ENCODE peak calls at places on chromosomes 4 and X, in six cellular contexts. One of them, this sample, is unnamed. For H3K9me3, the result is how much of the 10 kb centered on the place peaks cover.

GRCh38 chr4:53557601-53558000 is 33.7 kb downstream of the LNX1 start:
- DNase-seq in sigmoid colon: no peak
- DNase-seq in body of pancreas: no peak
- DNase-seq in ovary: no peak
- DNase-seq in CD8-positive, alpha-beta T cell: no peak
- DNase-seq in tibial artery: no peak
- DNase-seq in this sample: no peak

GRCh38 chr4:125316781-125317525 is 2.2 kb downstream of the FAT4 start:
- DNase-seq in sigmoid colon: peak
- DNase-seq in body of pancreas: peak
- DNase-seq in ovary: peak
- DNase-seq in CD8-positive, alpha-beta T cell: no peak
- DNase-seq in tibial artery: peak
- DNase-seq in this sample: no peak

GRCh38 chrX:109732780-109733657 is at the start of gene ACSL4:
- DNase-seq in sigmoid colon: peak
- DNase-seq in body of pancreas: peak
- DNase-seq in ovary: peak
- DNase-seq in CD8-positive, alpha-beta T cell: peak
- DNase-seq in tibial artery: peak
- DNase-seq in this sample: peak

GRCh38 chr4:33715996-33716395 is 2528.3 kb downstream of the ARAP2 start:
- DNase-seq in sigmoid colon: no peak
- DNase-seq in body of pancreas: no peak
- DNase-seq in ovary: no peak
- DNase-seq in CD8-positive, alpha-beta T cell: no peak
- DNase-seq in tibial artery: no peak
- DNase-seq in this sample: no peak

GRCh38 chrX:119895843-119896326 is at the start of gene AKAP14:
- DNase-seq in sigmoid colon: no peak
- DNase-seq in body of pancreas: no peak
- DNase-seq in ovary: no peak
- DNase-seq in CD8-positive, alpha-beta T cell: no peak
- DNase-seq in tibial artery: no peak
- DNase-seq in this sample: no peak

GRCh38 chr4:76897522-76898384 is at the start of gene SOWAHB:
- DNase-seq in sigmoid colon: no peak
- DNase-seq in body of pancreas: peak
- DNase-seq in ovary: no peak
- DNase-seq in CD8-positive, alpha-beta T cell: peak
- DNase-seq in tibial artery: no peak
- DNase-seq in this sample: no peak

GRCh38 chr4:6873792-6874461 is 35.7 kb upstream of the TBC1D14 start:
- DNase-seq in sigmoid colon: peak
- DNase-seq in body of pancreas: peak
- DNase-seq in ovary: peak
- DNase-seq in CD8-positive, alpha-beta T cell: peak
- DNase-seq in tibial artery: peak
- DNase-seq in this sample: no peak

GRCh38 chr4:139530833-139531427 is 25.1 kb downstream of the SETD7 start:
- DNase-seq in sigmoid colon: no peak
- DNase-seq in body of pancreas: peak
- DNase-seq in ovary: peak
- DNase-seq in CD8-positive, alpha-beta T cell: peak
- DNase-seq in tibial artery: no peak
- DNase-seq in this sample: no peak

GRCh38 chr4:38364383-38364963 is 299.5 kb upstream of the KLF3 start:
- DNase-seq in sigmoid colon: no peak
- DNase-seq in body of pancreas: no peak
- DNase-seq in ovary: no peak
- DNase-seq in CD8-positive, alpha-beta T cell: no peak
- DNase-seq in tibial artery: no peak
- DNase-seq in this sample: no peak

GRCh38 chrX:72003811-72004750 is 93.4 kb downstream of the NHSL2 start:
- DNase-seq in sigmoid colon: peak
- DNase-seq in body of pancreas: peak
- DNase-seq in ovary: peak
- DNase-seq in CD8-positive, alpha-beta T cell: no peak
- DNase-seq in tibial artery: peak
- DNase-seq in this sample: no peak

GRCh38 chr4:134807231-134807745 is 605.7 kb upstream of the PABPC4L start:
- DNase-seq in sigmoid colon: no peak
- DNase-seq in body of pancreas: no peak
- DNase-seq in ovary: no peak
- DNase-seq in CD8-positive, alpha-beta T cell: no peak
- DNase-seq in tibial artery: no peak
- DNase-seq in this sample: no peak

GRCh38 chr4:183342541-183343533 is 20.6 kb upstream of the CLDN24 start:
- DNase-seq in sigmoid colon: no peak
- DNase-seq in body of pancreas: peak
- DNase-seq in ovary: no peak
- DNase-seq in CD8-positive, alpha-beta T cell: no peak
- DNase-seq in tibial artery: no peak
- DNase-seq in this sample: no peak

GRCh38 chrX:53969540-53969939 is 74.7 kb downstream of the PHF8 start:
- DNase-seq in sigmoid colon: no peak
- DNase-seq in body of pancreas: no peak
- DNase-seq in ovary: no peak
- DNase-seq in CD8-positive, alpha-beta T cell: no peak
- DNase-seq in tibial artery: no peak
- DNase-seq in this sample: no peak
- H3K9me3 ChIP-seq in sigmoid colon: under half
- H3K9me3 ChIP-seq in body of pancreas: under half
- H3K9me3 ChIP-seq in ovary: under half
- H3K9me3 ChIP-seq in CD8-positive, alpha-beta T cell: under half
- H3K9me3 ChIP-seq in tibial artery: under half
- H3K9me3 ChIP-seq in this sample: under half

DNA sequence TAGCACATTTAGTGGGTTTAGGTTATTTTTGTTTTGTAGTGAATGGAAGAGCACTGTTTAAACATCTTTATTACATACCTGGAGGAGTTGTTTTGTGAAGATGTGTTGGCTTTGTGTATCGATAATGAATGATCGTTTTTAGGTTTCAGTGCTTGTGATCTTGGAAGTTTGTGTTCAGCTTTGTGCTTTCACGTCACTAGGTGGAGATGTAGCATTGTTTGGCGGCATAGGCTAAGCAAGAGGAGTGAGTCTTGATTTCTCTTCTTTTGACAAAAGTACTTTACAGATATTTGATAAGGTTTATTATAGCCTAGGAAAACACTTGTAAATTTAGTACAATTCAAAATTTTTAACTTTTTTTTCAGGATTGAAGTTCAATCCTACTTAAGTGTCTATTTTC is 50.4 kb downstream of the PDK3 start:
- DNase-seq in sigmoid colon: no peak
- DNase-seq in body of pancreas: no peak
- DNase-seq in ovary: no peak
- DNase-seq in CD8-positive, alpha-beta T cell: no peak
- DNase-seq in tibial artery: no peak
- DNase-seq in this sample: no peak
- TF ChIP-seq CTCF in sigmoid colon: no peak
- TF ChIP-seq CTCF in body of pancreas: no peak
- TF ChIP-seq CTCF in ovary: no peak
- TF ChIP-seq CTCF in CD8-positive, alpha-beta T cell: no peak
- TF ChIP-seq CTCF in tibial artery: peak
- TF ChIP-seq CTCF in this sample: no peak

GRCh38 chr4:80371046-80371445 is 35.5 kb downstream of the CFAP299 start:
- DNase-seq in sigmoid colon: no peak
- DNase-seq in body of pancreas: no peak
- DNase-seq in ovary: no peak
- DNase-seq in CD8-positive, alpha-beta T cell: no peak
- DNase-seq in tibial artery: no peak
- DNase-seq in this sample: no peak
- H3K9me3 ChIP-seq in sigmoid colon: under half
- H3K9me3 ChIP-seq in body of pancreas: under half
- H3K9me3 ChIP-seq in ovary: under half
- H3K9me3 ChIP-seq in CD8-positive, alpha-beta T cell: under half
- H3K9me3 ChIP-seq in tibial artery: under half
- H3K9me3 ChIP-seq in this sample: under half

DNA sequence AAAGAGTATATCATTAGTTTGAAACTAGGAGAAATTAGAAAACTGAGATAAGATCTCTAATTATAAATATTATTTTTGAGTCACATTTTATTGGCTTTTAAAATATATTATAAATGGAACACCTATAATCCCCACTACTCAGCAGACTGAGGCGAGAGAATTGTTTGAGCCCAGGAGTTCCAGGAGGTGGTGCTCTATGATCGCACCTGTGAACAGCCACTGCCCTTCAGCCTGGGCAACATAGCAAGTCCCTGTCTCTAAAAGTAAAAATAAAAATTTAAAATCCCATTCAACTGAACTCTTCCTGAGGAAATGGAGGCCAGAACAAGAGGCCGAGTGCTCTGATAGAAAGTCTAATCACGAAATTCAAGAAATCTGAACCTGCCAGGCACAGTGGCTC is 6.3 kb upstream of the C4orf36 start:
- DNase-seq in sigmoid colon: no peak
- DNase-seq in body of pancreas: no peak
- DNase-seq in ovary: no peak
- DNase-seq in CD8-positive, alpha-beta T cell: no peak
- DNase-seq in tibial artery: no peak
- DNase-seq in this sample: no peak
- TF ChIP-seq CTCF in sigmoid colon: no peak
- TF ChIP-seq CTCF in body of pancreas: no peak
- TF ChIP-seq CTCF in ovary: no peak
- TF ChIP-seq CTCF in CD8-positive, alpha-beta T cell: no peak
- TF ChIP-seq CTCF in tibial artery: no peak
- TF ChIP-seq CTCF in this sample: peak

DNA sequence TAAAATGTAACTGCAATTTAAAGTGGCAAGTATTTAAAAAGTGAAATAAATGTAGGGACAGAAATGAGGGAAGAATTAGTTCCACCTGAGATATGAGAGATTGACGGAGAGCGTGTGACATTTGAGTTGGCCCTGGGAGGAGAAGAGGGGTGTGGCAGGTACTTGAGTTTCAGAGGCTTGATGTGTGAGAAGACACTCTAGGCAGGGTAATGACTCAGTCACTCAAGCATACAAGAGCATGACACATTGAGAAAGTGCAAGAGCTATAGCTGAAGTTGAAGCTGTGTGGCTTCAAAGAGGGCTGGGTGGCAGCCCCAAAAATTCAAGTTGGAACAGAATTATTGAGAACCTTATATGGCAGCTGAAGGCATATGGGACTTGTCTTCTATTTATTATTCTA is 420.5 kb downstream of the SLITRK2 start:
- DNase-seq in sigmoid colon: no peak
- DNase-seq in body of pancreas: no peak
- DNase-seq in ovary: no peak
- DNase-seq in CD8-positive, alpha-beta T cell: no peak
- DNase-seq in tibial artery: no peak
- DNase-seq in this sample: no peak
- H3K9me3 ChIP-seq in sigmoid colon: under half
- H3K9me3 ChIP-seq in body of pancreas: under half
- H3K9me3 ChIP-seq in ovary: under half
- H3K9me3 ChIP-seq in CD8-positive, alpha-beta T cell: under half
- H3K9me3 ChIP-seq in tibial artery: under half
- H3K9me3 ChIP-seq in this sample: under half

GRCh38 chr4:164009435-164009834 is 514.9 kb downstream of the TMA16 start:
- DNase-seq in sigmoid colon: no peak
- DNase-seq in body of pancreas: no peak
- DNase-seq in ovary: no peak
- DNase-seq in CD8-positive, alpha-beta T cell: no peak
- DNase-seq in tibial artery: no peak
- DNase-seq in this sample: no peak
- TF ChIP-seq CTCF in sigmoid colon: no peak
- TF ChIP-seq CTCF in body of pancreas: no peak
- TF ChIP-seq CTCF in ovary: no peak
- TF ChIP-seq CTCF in CD8-positive, alpha-beta T cell: no peak
- TF ChIP-seq CTCF in tibial artery: no peak
- TF ChIP-seq CTCF in this sample: no peak

GRCh38 chr4:81783565-81783964 is 311.9 kb upstream of the RASGEF1B start:
- DNase-seq in sigmoid colon: no peak
- DNase-seq in body of pancreas: no peak
- DNase-seq in ovary: no peak
- DNase-seq in CD8-positive, alpha-beta T cell: no peak
- DNase-seq in tibial artery: no peak
- DNase-seq in this sample: no peak
- H3K9me3 ChIP-seq in sigmoid colon: under half
- H3K9me3 ChIP-seq in body of pancreas: under half
- H3K9me3 ChIP-seq in ovary: under half
- H3K9me3 ChIP-seq in CD8-positive, alpha-beta T cell: under half
- H3K9me3 ChIP-seq in tibial artery: under half
- H3K9me3 ChIP-seq in this sample: under half

GRCh38 chr4:41815478-41815877 is 67.0 kb upstream of the PHOX2B start:
- DNase-seq in sigmoid colon: no peak
- DNase-seq in body of pancreas: no peak
- DNase-seq in ovary: no peak
- DNase-seq in CD8-positive, alpha-beta T cell: no peak
- DNase-seq in tibial artery: no peak
- DNase-seq in this sample: no peak

GRCh38 chr4:41819621-41820020 is 71.1 kb upstream of the PHOX2B start:
- DNase-seq in sigmoid colon: no peak
- DNase-seq in body of pancreas: no peak
- DNase-seq in ovary: no peak
- DNase-seq in CD8-positive, alpha-beta T cell: no peak
- DNase-seq in tibial artery: no peak
- DNase-seq in this sample: no peak

GRCh38 chr4:41820473-41820872 is 71.9 kb upstream of the PHOX2B start:
- DNase-seq in sigmoid colon: no peak
- DNase-seq in body of pancreas: no peak
- DNase-seq in ovary: no peak
- DNase-seq in CD8-positive, alpha-beta T cell: no peak
- DNase-seq in tibial artery: no peak
- DNase-seq in this sample: no peak

DNA sequence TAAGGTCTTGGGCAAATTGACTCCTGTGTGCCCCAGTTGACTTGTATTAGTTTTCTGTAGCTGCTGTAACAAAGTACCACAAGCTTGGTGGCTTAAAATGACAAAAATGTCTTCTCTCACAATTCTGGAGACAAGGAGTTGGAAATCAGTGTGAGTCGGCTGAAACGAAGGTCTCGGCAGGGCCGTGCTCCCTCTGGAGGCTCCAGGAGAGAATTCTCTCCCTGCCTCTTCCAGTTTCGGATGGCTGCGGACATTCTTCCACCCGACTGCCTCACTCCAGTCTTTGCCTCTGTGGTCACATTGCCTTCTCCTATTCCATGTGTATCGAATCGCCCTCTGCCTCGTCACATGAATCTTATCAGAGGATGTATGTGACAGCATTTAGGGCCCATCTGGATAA is 66.0 kb upstream of the PHOX2B start:
- DNase-seq in sigmoid colon: no peak
- DNase-seq in body of pancreas: peak
- DNase-seq in ovary: no peak
- DNase-seq in CD8-positive, alpha-beta T cell: no peak
- DNase-seq in tibial artery: no peak
- DNase-seq in this sample: no peak
- TF ChIP-seq CTCF in sigmoid colon: no peak
- TF ChIP-seq CTCF in body of pancreas: peak
- TF ChIP-seq CTCF in ovary: no peak
- TF ChIP-seq CTCF in CD8-positive, alpha-beta T cell: no peak
- TF ChIP-seq CTCF in tibial artery: peak
- TF ChIP-seq CTCF in this sample: no peak

This sample was measured in esophagus squamous epithelium.